ENCODE peak calls at places on chromosomes 2 and 18, in five cellular contexts. Q, W, D, I and C are unnamed samples.

GRCh38 chr2:204175552-204176271 is 239.1 kb downstream of the ICOS start:
- DNase-seq in W (no peak), D (no peak), I (no peak), Q (no peak), C (no peak)

GRCh38 chr2:226794751-226795171 is 4.9 kb downstream of the IRS1 start:
- DNase-seq in I (peak), W (peak), D (no peak), Q (peak), C (no peak)

GRCh38 chr18:75815767-75816166 is 388.3 kb upstream of the SMIM21 start:
- DNase-seq in I (no peak), Q (no peak), D (no peak), W (no peak), C (no peak)

GRCh38 chr2:120175000-120175581 is 48.1 kb downstream of the TMEM185B start:
- DNase-seq in W (peak), D (peak), I (peak), Q (peak), C (peak)

GRCh38 chr18:23943104-23943503 is 71.5 kb upstream of the TTC39C start:
- DNase-seq in D (no peak), W (no peak), I (no peak), Q (no peak), C (no peak)

GRCh38 chr18:33817096-33817495 is 239.1 kb downstream of the ASXL3 start:
- DNase-seq in D (no peak), W (peak), Q (no peak), I (peak), C (no peak)

GRCh38 chr2:27010139-27010538 is 22.6 kb upstream of the TMEM214 start:
- DNase-seq in I (no peak), W (no peak), Q (no peak), D (no peak), C (no peak)

GRCh38 chr2:238231251-238231793 is 8.5 kb downstream of the HES6 start:
- DNase-seq in Q (peak), W (peak), I (no peak), D (no peak), C (no peak)

GRCh38 chr2:157572725-157573124 is 55.9 kb downstream of the ACVR1C start:
- DNase-seq in Q (peak), W (no peak), I (no peak), D (no peak), C (no peak)

GRCh38 chr18:61551586-61551985 is 218.4 kb downstream of the CDH20 start:
- DNase-seq in D (peak), W (peak), I (peak), Q (peak), C (peak)

GRCh38 chr2:31429759-31430438 is 15.4 kb upstream of the XDH start:
- DNase-seq in I (no peak), W (no peak), Q (no peak), D (no peak), C (no peak)